ENCODE peak calls at places on chromosomes 7 and 10, in ten cellular contexts. G is heart left ventricle, I is ovary, E is stomach, C is IMR-90, V is spleen, A is HCT116, W is right lobe of liver, O is H1, N is sigmoid colon. T is an unnamed sample. For H3K4me1, the result is how much of the 10 kb centered on the place peaks cover.

GRCh38 chr10:3068201-3068967 is 1.0 kb downstream of the PFKP start:
- DNase-seq in N (peak), C (peak), W (no peak), A (no peak), V (peak), O (no peak), G (peak), E (peak), I (peak), T (peak)

GRCh38 chr10:124012991-124013390 is 80.4 kb downstream of the CHST15 start:
- DNase-seq in I (no peak), C (no peak), O (no peak), G (peak), V (peak), N (no peak), A (no peak), E (no peak), W (no peak), T (no peak)

GRCh38 chr10:77864151-77864851 is 62.3 kb downstream of the DLG5 start:
- DNase-seq in E (no peak), G (no peak), I (no peak), W (no peak), C (no peak), V (peak), N (no peak), O (no peak), A (no peak), T (no peak)

GRCh38 chr7:39613577-39613976 is 9.8 kb upstream of the RALA start:
- DNase-seq in A (no peak), I (no peak), W (no peak), E (no peak), N (no peak), O (no peak), V (no peak), G (no peak), C (peak), T (no peak)

GRCh38 chr10:124403548-124403947 is 15.2 kb downstream of the OAT start:
- DNase-seq in G (no peak), W (no peak), I (no peak), V (no peak), N (no peak), O (peak), A (peak), C (peak), E (peak), T (no peak)

GRCh38 chr7:24842449-24843241 is 85.4 kb upstream of the GSDME start:
- DNase-seq in G (no peak), E (no peak), W (no peak), C (no peak), O (no peak), N (no peak), V (no peak), A (no peak), I (no peak), T (no peak)

GRCh38 chr7:117819558-117819957 is 53.7 kb downstream of the CTTNBP2 start:
- DNase-seq in W (no peak), G (no peak), N (no peak), C (no peak), I (no peak), O (no peak), E (no peak), A (no peak), V (no peak), T (no peak)

GRCh38 chr7:1344981-1345701 is 112.5 kb downstream of the UNCX start:
- DNase-seq in C (no peak), N (peak), W (no peak), V (peak), G (peak), I (no peak), A (no peak), O (no peak), E (no peak), T (no peak)

GRCh38 chr7:66239467-66239856 is 34.3 kb downstream of the TPST1 start:
- DNase-seq in N (no peak), E (no peak), G (no peak), I (no peak), C (peak), W (no peak), O (no peak), A (no peak), V (no peak), T (no peak)

GRCh38 chr10:118950190-118950658 is 79.3 kb upstream of the NANOS1 start:
- DNase-seq in C (no peak), V (no peak), W (no peak), G (no peak), E (peak), N (no peak), I (no peak), O (no peak), A (no peak), T (no peak)

GRCh38 chr7:19707240-19707639 is 1.6 kb downstream of the POLR1F start:
- DNase-seq in N (no peak), A (no peak), V (no peak), G (no peak), I (no peak), O (no peak), E (no peak), C (peak), W (no peak), T (no peak)

GRCh38 chr7:131327049-131327625 is 539 bp upstream of the MKLN1 start:
- DNase-seq in A (peak), W (no peak), E (no peak), C (peak), O (no peak), N (no peak), G (peak), I (no peak), V (no peak), T (peak)

GRCh38 chr10:68997216-68997615 is 8.6 kb downstream of the KIFBP start:
- DNase-seq in W (no peak), E (no peak), V (no peak), A (no peak), I (no peak), C (no peak), N (no peak), O (no peak), G (no peak), T (no peak)

GRCh38 chr10:113060221-113061053 is 110.4 kb downstream of the TCF7L2 start:
- DNase-seq in E (no peak), O (no peak), W (no peak), C (no peak), A (no peak), V (no peak), I (no peak), G (peak), N (peak), T (peak)

GRCh38 chr7:70595741-70596574 is 536.0 kb upstream of the GALNT17 start:
- DNase-seq in E (peak), I (no peak), W (peak), A (no peak), N (no peak), C (no peak), G (peak), V (no peak), O (no peak), T (no peak)

GRCh38 chr10:127486355-127486754 is 62.8 kb upstream of the NPS start:
- DNase-seq in O (no peak), W (no peak), E (no peak), C (no peak), G (no peak), N (no peak), V (no peak), A (no peak), I (no peak), T (no peak)

GRCh38 chr10:121667948-121668335 is 69.7 kb upstream of the FGFR2 start:
- DNase-seq in V (no peak), N (no peak), G (no peak), C (no peak), A (no peak), W (no peak), O (no peak), E (no peak), I (no peak), T (no peak)

GRCh38 chr10:83432296-83433045 is 706.8 kb upstream of the GHITM start:
- DNase-seq in C (no peak), W (no peak), O (no peak), I (no peak), N (no peak), V (no peak), E (no peak), A (no peak), G (no peak), T (no peak)

GRCh38 chr7:68107256-68107655 is 1110.6 kb downstream of the TYW1 start:
- DNase-seq in A (no peak), G (no peak), V (no peak), E (no peak), I (no peak), C (no peak), O (no peak), W (no peak), N (no peak), T (no peak)

GRCh38 chr7:155884225-155885161 is 72.2 kb upstream of the SHH start:
- DNase-seq in N (peak), I (no peak), G (no peak), A (no peak), V (peak), W (peak), E (peak), O (no peak), C (no peak), T (no peak)

GRCh38 chr7:114405427-114405826 is 9.2 kb upstream of the FOXP2 start:
- DNase-seq in V (no peak), E (no peak), C (no peak), G (no peak), I (no peak), N (no peak), W (no peak), A (peak), O (no peak), T (no peak)

GRCh38 chr10:58400609-58401008 is 15.4 kb downstream of the TFAM start:
- DNase-seq in A (no peak), N (no peak), E (no peak), I (no peak), C (peak), V (no peak), O (no peak), W (no peak), G (no peak), T (no peak)

GRCh38 chr7:10913457-10913856 is 60.2 kb upstream of the PHF14 start:
- DNase-seq in G (no peak), E (no peak), I (no peak), W (no peak), O (no peak), A (no peak), N (no peak), V (no peak), C (no peak), T (no peak)

GRCh38 chr10:47419421-47419820 is 35.3 kb upstream of the ZNF488 start:
- DNase-seq in W (no peak), A (no peak), N (no peak), G (no peak), V (peak), I (no peak), E (no peak), O (no peak), C (no peak), T (no peak)

GRCh38 chr10:119453313-119453712 is 89.2 kb downstream of the RGS10 start:
- DNase-seq in E (no peak), N (no peak), W (no peak), G (peak), A (no peak), O (no peak), C (no peak), I (no peak), V (no peak), T (no peak)

GRCh38 chr10:71740069-71740468 is 20.5 kb upstream of the C10orf105 start:
- DNase-seq in V (no peak), N (no peak), O (no peak), G (no peak), C (peak), I (no peak), W (no peak), A (no peak), E (no peak), T (no peak)

GRCh38 chr10:7409732-7410168 is 1.1 kb downstream of the SFMBT2 start:
- DNase-seq in W (no peak), E (no peak), N (no peak), A (no peak), C (no peak), G (no peak), O (no peak), I (no peak), V (no peak), T (peak)

GRCh38 chr10:7410306-7410799 is 481 bp downstream of the SFMBT2 start:
- DNase-seq in A (no peak), W (no peak), N (no peak), E (no peak), G (peak), O (no peak), C (peak), I (peak), V (peak), T (no peak)

GRCh38 chr10:7411671-7412481 is 1.0 kb upstream of the SFMBT2 start:
- DNase-seq in W (no peak), I (peak), C (no peak), V (peak), A (no peak), E (no peak), G (peak), O (no peak), N (no peak), T (no peak)

GRCh38 chr10:7412482-7413251 is 1.8 kb upstream of the SFMBT2 start:
- DNase-seq in N (no peak), O (no peak), A (no peak), C (no peak), E (no peak), V (peak), W (no peak), G (peak), I (no peak), T (peak)

DNA sequence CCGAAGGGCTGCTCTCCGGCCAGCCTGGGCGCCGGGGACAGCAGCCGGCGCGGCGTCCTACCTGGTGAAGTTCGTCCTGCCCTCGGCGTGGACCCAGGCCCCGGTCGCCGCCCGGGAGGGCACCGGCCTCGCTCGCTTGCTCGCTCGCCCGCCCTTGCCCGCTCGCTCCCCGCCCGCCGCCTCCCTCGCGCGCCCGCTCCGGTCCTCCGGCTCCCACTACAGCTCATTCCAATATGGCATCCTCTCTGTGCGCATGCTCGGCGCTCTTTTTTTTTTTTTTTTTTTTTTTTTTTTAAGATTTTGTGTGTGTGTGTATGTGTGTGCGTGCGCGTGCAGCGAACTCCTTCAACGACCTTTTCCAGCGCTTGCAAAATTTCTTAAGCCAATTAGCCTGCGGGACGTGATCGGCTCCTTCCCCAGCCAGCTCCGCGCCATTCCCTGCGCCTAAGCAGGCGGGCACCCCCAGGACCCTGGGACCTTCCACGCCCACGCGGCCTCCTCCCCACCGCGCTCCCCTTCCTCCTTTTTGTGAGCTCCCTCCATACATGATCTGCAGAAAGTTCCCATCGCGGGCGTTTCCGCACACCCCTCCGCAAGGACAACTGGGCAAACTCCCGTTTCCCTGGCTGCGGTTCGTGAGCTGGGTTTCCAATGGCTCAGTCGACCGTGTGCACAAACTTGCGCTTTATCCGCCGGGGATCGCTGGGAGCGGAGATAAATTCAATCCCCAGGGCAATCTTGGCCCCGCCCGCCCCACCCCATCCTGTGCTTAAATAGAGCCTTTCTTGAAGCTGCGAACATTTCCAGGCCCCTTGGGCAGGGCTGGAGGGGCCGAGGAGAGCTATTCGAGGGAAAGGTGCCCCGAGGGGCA is at the start of gene SFMBT2:
- DNase-seq in O (no peak), A (no peak), W (peak), I (peak), N (peak), G (peak), C (peak), E (peak), V (peak), T (peak)
- TF ChIP-seq POLR2A in O (no peak), A (no peak), W (peak), I (peak), N (no peak), G (no peak), C (no peak), E (no peak), V (no peak), T (peak)

DNA sequence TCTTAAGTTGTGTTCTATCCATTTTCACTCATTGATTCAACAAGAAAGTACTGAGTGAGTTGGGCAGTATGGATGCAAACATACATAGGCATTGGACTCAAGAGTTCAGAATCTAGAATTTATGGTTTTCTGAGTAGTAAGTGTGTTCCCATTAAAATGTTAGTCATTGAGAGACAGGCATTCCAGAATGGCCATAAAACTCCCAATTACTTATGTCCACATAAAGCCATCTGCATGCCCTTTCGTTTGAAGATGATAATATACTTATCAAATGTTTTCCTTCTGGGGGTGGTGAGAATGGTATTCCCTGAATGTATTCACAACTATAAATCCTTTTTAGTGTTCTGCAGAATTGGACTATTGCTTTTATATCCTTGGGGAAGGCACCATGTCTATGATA is 131.6 kb downstream of the CD36 start:
- DNase-seq in G (no peak), V (no peak), O (no peak), W (no peak), N (no peak), I (no peak), E (no peak), C (no peak), A (no peak), T (no peak)
- H3K4me1 ChIP-seq in G (under half), V (under half), O (under half), W (under half), N (half or more), I (under half), E (under half), C (under half), A (under half), T (under half)

GRCh38 chr7:55964802-55965470 is 551 bp downstream of the NIPSNAP2 start:
- DNase-seq in E (peak), A (peak), N (peak), I (peak), V (peak), C (peak), O (no peak), W (peak), G (peak), T (peak)
- TF ChIP-seq POLR2A in E (no peak), A (no peak), N (no peak), I (no peak), V (no peak), C (peak), O (peak), W (peak), G (peak), T (peak)

GRCh38 chr7:43938892-43939482 is 12.8 kb downstream of the UBE2D4 start:
- DNase-seq in C (no peak), O (no peak), N (no peak), E (peak), I (no peak), W (peak), A (no peak), G (no peak), V (no peak), T (peak)

GRCh38 chr7:43929529-43930457 is 3.6 kb downstream of the UBE2D4 start:
- DNase-seq in C (no peak), V (no peak), A (no peak), G (no peak), E (no peak), W (no peak), N (peak), O (no peak), I (no peak), T (no peak)

GRCh38 chr7:43937444-43937843 is 11.2 kb downstream of the UBE2D4 start:
- DNase-seq in E (no peak), V (no peak), A (no peak), G (no peak), O (no peak), N (no peak), I (no peak), W (no peak), C (no peak), T (no peak)

GRCh38 chr7:43933902-43934560 is 7.8 kb downstream of the UBE2D4 start:
- DNase-seq in O (no peak), V (no peak), W (no peak), A (no peak), I (no peak), C (no peak), E (no peak), G (no peak), N (no peak), T (no peak)
- H3K4me1 ChIP-seq in O (under half), V (under half), W (under half), A (under half), I (under half), C (under half), E (under half), G (under half), N (under half), T (under half)